ENCODE peak calls at places on chromosomes 1 and 21, in seven cellular contexts. T is fibroblast of lung, D is breast epithelium, P is stomach, Q is Panc1, S is heart right ventricle, X is ovary. C is an unnamed sample.

GRCh38 chr1:78547081-78547480 is 56.3 kb downstream of the PTGFR start:
- DNase-seq in S (no peak), Q (no peak), T (no peak), P (no peak), X (no peak), D (no peak), C (peak; percentile 34)

GRCh38 chr1:95879498-95879897 is 645.5 kb downstream of the RWDD3 start:
- DNase-seq in X (no peak), S (no peak), P (no peak), D (no peak), T (no peak), Q (no peak), C (no peak)

GRCh38 chr1:61050541-61051454 is 31.6 kb upstream of the NFIA start:
- DNase-seq in S (peak; percentile 68), D (no peak), X (no peak), T (no peak), Q (no peak), P (peak; percentile 49), C (peak; percentile 14)

GRCh38 chr21:25133939-25134338 is 473.3 kb downstream of the MRPL39 start:
- DNase-seq in P (no peak), X (no peak), Q (no peak), T (peak; percentile 72), D (no peak), S (no peak), C (no peak)

GRCh38 chr1:60145746-60146145 is 72.2 kb upstream of the C1orf87 start:
- DNase-seq in D (no peak), X (no peak), T (no peak), S (no peak), P (no peak), Q (no peak), C (peak; percentile 15)

GRCh38 chr1:67653304-67653703 is 31.7 kb upstream of the GADD45A start:
- DNase-seq in X (no peak), S (no peak), P (no peak), Q (no peak), T (no peak), D (no peak), C (no peak)

GRCh38 chr1:75732703-75733102 is 8.2 kb downstream of the ACADM start:
- DNase-seq in D (no peak), X (no peak), P (no peak), T (peak; percentile 22), Q (no peak), S (no peak), C (peak; percentile 14)

GRCh38 chr1:147627435-147628110 is 42.8 kb downstream of the ACP6 start:
- DNase-seq in S (peak; percentile 34), T (peak; percentile 29), Q (peak; percentile 51), X (peak; percentile 45), D (no peak), P (peak; percentile 59), C (peak; percentile 47)

GRCh38 chr1:17194133-17194475 is 10.8 kb upstream of the PADI1 start:
- DNase-seq in Q (no peak), T (no peak), P (no peak), X (no peak), S (no peak), D (no peak), C (no peak)

GRCh38 chr1:214205053-214205452 is 75.9 kb upstream of the SMYD2 start:
- DNase-seq in S (no peak), D (no peak), X (no peak), Q (no peak), T (no peak), P (no peak), C (no peak)

GRCh38 chr1:11882814-11883538 is 24.2 kb upstream of the NPPB start:
- DNase-seq in X (no peak), S (peak; percentile 87), P (peak; percentile 88), T (no peak), Q (no peak), D (no peak), C (no peak)

GRCh38 chr1:82399093-82399492 is 598.4 kb downstream of the ADGRL2 start:
- DNase-seq in Q (no peak), D (no peak), P (no peak), T (peak; percentile 91), X (no peak), S (no peak), C (no peak)

GRCh38 chr1:1021010-1021845 is 1.3 kb downstream of the AGRN start:
- DNase-seq in S (peak; percentile 81), X (peak; percentile 55), D (peak; percentile 88), Q (no peak), P (peak; percentile 80), T (peak; percentile 84), C (peak; percentile 74)

GRCh38 chr1:87201768-87202167 is 126.9 kb upstream of the LMO4 start:
- DNase-seq in X (no peak), P (no peak), S (no peak), Q (no peak), D (no peak), T (no peak), C (no peak)

GRCh38 chr1:87200875-87201638 is 127.6 kb upstream of the LMO4 start:
- DNase-seq in P (no peak), D (no peak), X (no peak), Q (no peak), S (no peak), T (no peak), C (no peak)

GRCh38 chr1:87203890-87204289 is 124.8 kb upstream of the LMO4 start:
- DNase-seq in X (no peak), S (no peak), D (no peak), P (no peak), Q (no peak), T (peak; percentile 76), C (no peak)

GRCh38 chr1:87204441-87204840 is 124.2 kb upstream of the LMO4 start:
- DNase-seq in T (no peak), Q (no peak), D (no peak), S (no peak), P (no peak), X (no peak), C (no peak)

GRCh38 chr1:87202922-87203655 is 125.6 kb upstream of the LMO4 start:
- DNase-seq in P (no peak), D (no peak), X (no peak), Q (no peak), S (no peak), T (no peak), C (no peak)
- H3K4me3 ChIP-seq in P (no peak overlapping the region), D (peak overlapping the region; percentile 7), X (no peak overlapping the region), Q (no peak overlapping the region), S (no peak overlapping the region), T (no peak overlapping the region), C (no peak overlapping the region)

GRCh38 chr1:20212099-20212684 is 25.9 kb upstream of the PLA2G2C start:
- DNase-seq in T (no peak), D (no peak), Q (no peak), S (no peak), P (no peak), X (no peak), C (no peak)

GRCh38 chr1:20212685-20213331 is 26.5 kb upstream of the PLA2G2C start:
- DNase-seq in X (peak; percentile 57), T (peak; percentile 44), D (peak; percentile 83), S (peak; percentile 50), P (peak; percentile 70), Q (no peak), C (peak; percentile 50)

GRCh38 chr1:20219991-20220390 is 33.7 kb upstream of the PLA2G2C start:
- DNase-seq in P (no peak), Q (no peak), T (no peak), X (no peak), S (no peak), D (no peak), C (no peak)

GRCh38 chr1:20215716-20216115 is 29.4 kb upstream of the PLA2G2C start:
- DNase-seq in P (no peak), D (no peak), T (peak; percentile 13), X (no peak), Q (no peak), S (no peak), C (no peak)

GRCh38 chr1:20216574-20216973 is 30.3 kb upstream of the PLA2G2C start:
- DNase-seq in X (no peak), T (no peak), Q (no peak), S (no peak), D (no peak), P (no peak), C (no peak)
- TF ChIP-seq CTCF in X (no peak), T (peak; percentile 48), Q (peak; percentile 54), S (no peak), D (peak; percentile 24), P (no peak), C (peak; percentile 37)

GRCh38 chr1:184664042-184664659 is 90.5 kb downstream of the EDEM3 start:
- DNase-seq in X (peak; percentile 80), P (peak; percentile 73), D (peak; percentile 83), S (peak; percentile 75), T (peak; percentile 58), Q (no peak), C (peak; percentile 73)
- H3K4me3 ChIP-seq in X (peak overlapping the region; percentile 21), P (peak overlapping the region; percentile 31), D (peak overlapping the region; percentile 27), S (peak overlapping the region; percentile 50), T (peak overlapping the region; percentile 10), Q (peak overlapping the region; percentile 14), C (peak overlapping the region; percentile 50)

DNA sequence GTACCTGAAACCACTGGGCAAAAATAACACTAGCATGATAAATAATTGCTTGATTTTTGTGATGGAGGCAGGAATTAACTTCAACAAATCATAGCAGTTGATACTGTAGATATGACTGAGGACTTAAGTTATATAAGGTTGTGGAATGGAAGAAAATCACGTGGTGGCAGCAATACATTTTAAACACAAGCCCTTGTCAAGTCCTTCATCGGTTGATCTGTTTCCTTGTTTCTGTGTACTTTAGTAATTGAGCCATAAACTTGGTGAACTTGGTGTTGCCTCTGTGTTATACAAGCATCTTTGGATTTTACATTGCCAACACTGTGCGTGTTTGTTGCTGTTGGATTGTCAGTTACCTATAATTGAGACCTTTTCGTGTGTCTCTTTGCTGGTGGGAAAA is 114.4 kb downstream of the CAMTA1 start:
- DNase-seq in P (no peak), Q (no peak), S (no peak), D (no peak), X (no peak), T (no peak), C (no peak)
- TF ChIP-seq CTCF in P (no peak), Q (no peak), S (no peak), D (no peak), X (no peak), T (no peak), C (no peak)

GRCh38 chr1:184365699-184366098 is 21.1 kb upstream of the C1orf21 start:
- DNase-seq in P (no peak), T (no peak), Q (no peak), X (no peak), D (no peak), S (no peak), C (no peak)

GRCh38 chr1:184367427-184368038 is 19.3 kb upstream of the C1orf21 start:
- DNase-seq in T (no peak), X (no peak), P (no peak), Q (no peak), D (no peak), S (no peak), C (peak; percentile 67)

GRCh38 chr1:184366992-184367391 is 19.8 kb upstream of the C1orf21 start:
- DNase-seq in P (no peak), S (no peak), Q (no peak), X (no peak), T (no peak), D (no peak), C (peak; percentile 88)

GRCh38 chr1:184359909-184360308 is 26.9 kb upstream of the C1orf21 start:
- DNase-seq in X (no peak), P (no peak), D (no peak), Q (no peak), S (no peak), T (no peak), C (no peak)

GRCh38 chr1:184362876-184363275 is 24.0 kb upstream of the C1orf21 start:
- DNase-seq in D (no peak), T (no peak), S (no peak), P (no peak), Q (no peak), X (no peak), C (peak; percentile 95)
- H3K4me3 ChIP-seq in D (no peak overlapping the region), T (no peak overlapping the region), S (no peak overlapping the region), P (no peak overlapping the region), Q (no peak overlapping the region), X (no peak overlapping the region), C (no peak overlapping the region)

GRCh38 chr1:154325583-154326545 is 539 bp downstream of the ATP8B2 start:
- DNase-seq in S (peak; percentile 85), P (peak; percentile 36), T (peak; percentile 88), Q (no peak), X (peak; percentile 72), D (no peak), C (peak; percentile 91)
- TF ChIP-seq CTCF in S (peak; percentile 54), P (no peak), T (peak; percentile 71), Q (peak; percentile 79), X (no peak), D (peak; percentile 47), C (peak; percentile 76)